ENCODE peak calls at places on chromosomes 12 and 14, in five cellular contexts. J is RWPE2; Q is Panc1; I is CD8-positive, alpha-beta T cell; S is AG09309. N is an unnamed sample.

GRCh38 chr14:52025310-52025709 is 36.0 kb downstream of the RTRAF start:
- DNase-seq in J (no peak), S (peak), I (no peak), Q (no peak), N (no peak)

GRCh38 chr14:59565112-59565511 is 11.5 kb downstream of the CCDC175 start:
- DNase-seq in Q (no peak), I (no peak), S (no peak), J (no peak), N (no peak)

GRCh38 chr12:38144049-38144448 is 172.5 kb upstream of the ALG10B start:
- DNase-seq in S (no peak), I (no peak), Q (no peak), J (no peak), N (no peak)

GRCh38 chr14:24816011-24816928 is 182.3 kb upstream of the GZMB start:
- DNase-seq in Q (no peak), J (no peak), S (no peak), I (no peak), N (no peak)

GRCh38 chr12:120132863-120133385 is 16.4 kb upstream of the RAB35 start:
- DNase-seq in J (no peak), I (no peak), S (no peak), Q (no peak), N (no peak)

GRCh38 chr12:38776657-38777056 is 128.7 kb downstream of the CPNE8 start:
- DNase-seq in S (no peak), Q (peak), I (no peak), J (no peak), N (no peak)

GRCh38 chr12:25816637-25817036 is 141.8 kb upstream of the RASSF8 start:
- DNase-seq in Q (no peak), I (no peak), J (no peak), S (no peak), N (no peak)

GRCh38 chr12:94244165-94245133 is 96.1 kb downstream of the PLXNC1 start:
- DNase-seq in Q (no peak), S (no peak), J (no peak), I (peak), N (no peak)

GRCh38 chr12:15336772-15337553 is 14.7 kb downstream of the PTPRO start:
- DNase-seq in S (peak), J (no peak), I (no peak), Q (no peak), N (no peak)

GRCh38 chr12:131271724-131272123 is 318.0 kb downstream of the ADGRD1 start:
- DNase-seq in Q (no peak), S (no peak), J (no peak), I (no peak), N (no peak)

GRCh38 chr12:131274906-131275305 is 321.2 kb downstream of the ADGRD1 start:
- DNase-seq in J (no peak), Q (no peak), S (no peak), I (no peak), N (no peak)

GRCh38 chr12:131272415-131272814 is 318.7 kb downstream of the ADGRD1 start:
- DNase-seq in I (no peak), S (no peak), Q (no peak), J (no peak), N (no peak)

GRCh38 chr12:131274061-131274460 is 320.4 kb downstream of the ADGRD1 start:
- DNase-seq in S (no peak), I (no peak), J (no peak), Q (no peak), N (no peak)

GRCh38 chr12:131273291-131273845 is 319.7 kb downstream of the ADGRD1 start:
- DNase-seq in I (no peak), J (no peak), Q (no peak), S (no peak), N (no peak)
- TF ChIP-seq CTCF in I (no peak), J (no peak), Q (no peak), S (no peak), N (no peak)

GRCh38 chr12:46478123-46478522 is 105.5 kb upstream of the SLC38A2 start:
- DNase-seq in S (no peak), I (no peak), Q (no peak), J (no peak), N (no peak)

GRCh38 chr12:46473634-46474201 is 101.1 kb upstream of the SLC38A2 start:
- DNase-seq in Q (no peak), S (peak), J (peak), I (no peak), N (no peak)

GRCh38 chr12:46477541-46477940 is 105.0 kb upstream of the SLC38A2 start:
- DNase-seq in J (no peak), S (no peak), Q (no peak), I (no peak), N (no peak)

GRCh38 chr12:46472893-46473633 is 100.5 kb upstream of the SLC38A2 start:
- DNase-seq in S (no peak), I (no peak), J (no peak), Q (no peak), N (no peak)

DNA sequence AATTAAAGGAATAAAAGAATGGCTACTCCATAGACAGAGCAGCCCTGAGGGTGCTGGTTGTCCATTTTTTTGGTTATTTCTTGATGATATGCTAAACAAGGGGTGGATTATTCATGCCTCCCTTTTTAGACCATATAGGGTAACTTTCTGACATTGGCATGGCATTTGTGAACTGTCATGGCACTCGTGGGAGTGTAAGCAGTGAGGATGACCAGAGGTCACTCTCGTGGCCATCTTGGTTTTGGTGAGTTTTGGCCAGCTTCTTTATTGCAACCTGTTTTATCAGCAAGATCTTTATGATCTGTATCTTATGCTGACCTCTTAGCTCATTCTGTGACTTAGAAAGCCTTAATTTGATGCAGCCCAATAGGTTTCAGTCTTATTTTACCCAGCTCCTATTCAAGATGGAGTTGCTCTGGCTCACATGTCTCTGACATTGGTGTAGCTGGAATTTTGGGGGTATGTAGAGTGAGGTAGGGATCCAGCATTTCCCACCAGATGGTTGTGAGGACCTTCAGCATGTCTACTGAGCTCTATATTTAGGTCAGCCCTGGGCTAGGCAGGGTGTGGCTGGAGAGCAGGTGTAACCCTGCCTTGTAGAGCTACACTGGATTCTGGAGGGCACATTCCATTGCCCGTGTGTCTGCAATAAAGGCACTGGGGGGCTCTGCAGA is 103.5 kb upstream of the SLC38A2 start:
- DNase-seq in Q (no peak), J (no peak), S (no peak), I (no peak), N (no peak)
- TF ChIP-seq CTCF in Q (no peak), J (no peak), S (no peak), I (no peak), N (no peak)

GRCh38 chr12:48084066-48084465 is 21.8 kb downstream of the SENP1 start:
- DNase-seq in Q (no peak), I (no peak), S (no peak), J (no peak), N (no peak)
- TF ChIP-seq CTCF in Q (no peak), I (no peak), S (peak), J (peak), N (peak)

DNA sequence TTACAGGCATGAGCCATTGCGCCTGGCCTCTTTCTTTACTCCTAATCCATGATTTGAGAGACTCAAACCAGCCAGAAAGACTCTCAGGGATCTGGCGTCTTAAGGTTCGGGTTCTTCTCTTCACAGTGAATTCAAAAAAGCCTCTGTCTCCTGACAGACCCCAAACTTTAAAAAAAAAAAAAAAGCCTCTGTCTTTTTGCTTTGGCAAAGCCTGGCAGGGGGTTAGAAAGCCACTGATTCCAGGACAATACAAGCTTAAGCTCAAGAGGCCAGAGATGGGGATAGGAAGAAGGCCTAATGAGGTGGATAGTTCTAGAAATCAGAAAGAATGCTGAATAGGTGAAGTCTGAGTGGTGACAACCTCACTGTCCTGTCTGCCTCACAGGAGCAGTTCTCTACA is 8.8 kb downstream of the NRIP2 start:
- DNase-seq in S (no peak), Q (no peak), J (no peak), I (no peak), N (no peak)
- TF ChIP-seq CTCF in S (no peak), Q (no peak), J (no peak), I (no peak), N (no peak)

GRCh38 chr14:94598816-94599655 is 13.2 kb upstream of the SERPINA3 start:
- DNase-seq in J (peak), I (no peak), Q (no peak), S (peak), N (peak)
- TF ChIP-seq CTCF in J (peak), I (no peak), Q (no peak), S (no peak), N (no peak)

N was measured in neural crest cell.